ENCODE peak calls at places on chromosomes 16 and 17, in eight cellular contexts. Z is NCI-H1694 treated with DMSO at 0.1 percent for 48 hours; C is HFFc6; U is HEK293T; V is caudate nucleus; W is stimulated activated CD8-positive, alpha-beta memory T cell treated with anti-CD3 and anti-CD28 coated beads, Interleukin-4, amount 100 ng/mL, for 1 hour; E is NCI-H1930; Q is endothelial cell. F is an unnamed sample.
A peak's percentile ranks its signal among the peaks of the same experiment; 100 is the strongest.

GRCh38 chr16:89123001-89123830 is 29.6 kb downstream of the ACSF3 start:
- DNase-seq in U (no peak), Q (no peak), V (no peak), C (no peak), W (no peak), E (no peak), Z (no peak), F (no peak)

GRCh38 chr16:79632289-79632688 is 31.8 kb upstream of the MAF start:
- DNase-seq in E (no peak), Q (no peak), U (no peak), W (no peak), V (no peak), C (no peak), Z (no peak), F (no peak)

GRCh38 chr17:42659079-42659931 is at the start of gene TUBG2:
- DNase-seq in Q (peak; percentile 86), V (peak; percentile 61), W (peak; percentile 61), U (peak; percentile 87), C (peak; percentile 84), Z (peak; percentile 90), E (peak; percentile 94), F (peak; percentile 99)

GRCh38 chr17:80116276-80116922 is 15.0 kb downstream of the GAA start:
- DNase-seq in Z (no peak), V (no peak), W (no peak), Q (no peak), U (no peak), C (no peak), E (no peak), F (no peak)

GRCh38 chr16:67277999-67278772 is 1.1 kb upstream of the PLEKHG4 start:
- DNase-seq in Q (no peak), E (peak; percentile 11), C (peak; percentile 75), V (no peak), U (no peak), Z (no peak), W (no peak), F (no peak)

GRCh38 chr16:64627781-64628180 is 494.1 kb downstream of the CDH11 start:
- DNase-seq in Z (peak; percentile 84), C (no peak), Q (no peak), V (no peak), E (no peak), U (no peak), W (no peak), F (no peak)

GRCh38 chr17:5640726-5641125 is 56.4 kb upstream of the NLRP1 start:
- DNase-seq in U (no peak), W (no peak), C (no peak), E (no peak), Q (no peak), V (no peak), Z (no peak), F (no peak)

GRCh38 chr16:608019-608418 is 18.2 kb downstream of the RAB40C start:
- DNase-seq in U (no peak), C (no peak), E (no peak), Z (no peak), W (no peak), V (no peak), Q (no peak), F (no peak)

GRCh38 chr16:14475370-14476139 is 154.5 kb downstream of the PARN start:
- DNase-seq in W (no peak), V (no peak), C (no peak), Q (no peak), U (no peak), Z (no peak), E (no peak), F (peak; percentile 24)

GRCh38 chr16:77499373-77500285 is 64.8 kb upstream of the ADAMTS18 start:
- DNase-seq in U (peak; percentile 27), Z (no peak), V (no peak), Q (no peak), W (no peak), E (no peak), C (no peak), F (no peak)

GRCh38 chr16:80274576-80275191 is 266.1 kb upstream of the DYNLRB2 start:
- DNase-seq in U (no peak), Z (no peak), C (peak; percentile 11), E (no peak), W (no peak), Q (no peak), V (no peak), F (no peak)

GRCh38 chr16:26454102-26454501 is 612.6 kb upstream of the C16orf82 start:
- DNase-seq in C (peak; percentile 2), W (no peak), U (no peak), E (no peak), Z (no peak), Q (no peak), V (no peak), F (no peak)

GRCh38 chr16:87201052-87201451 is 116.1 kb downstream of the C16orf95 start:
- DNase-seq in W (no peak), E (no peak), U (no peak), V (no peak), Q (no peak), C (peak; percentile 89), Z (no peak), F (no peak)

GRCh38 chr16:8931864-8932263 is 31.8 kb downstream of the USP7 start:
- DNase-seq in Q (peak; percentile 65), W (peak; percentile 32), C (peak; percentile 10), V (no peak), E (no peak), Z (no peak), U (peak; percentile 39), F (peak; percentile 38)